ENCODE peak calls at places on chromosomes 1 and 21, in nine cellular contexts. D is adrenal gland, K is fibroblast of mammary gland, C is astrocyte of the spinal cord, P is mammary epithelial cell, G is AG04450, I is tibial nerve, V is kidney epithelial cell, T is transverse colon. Q is an unnamed sample.

GRCh38 chr1:174719194-174719593 is 271.4 kb downstream of the GPR52 start:
- DNase-seq in I (no peak), G (no peak), K (no peak), V (no peak), T (no peak), D (no peak), P (no peak), C (no peak), Q (no peak)

GRCh38 chr1:201954263-201955008 is 867 bp upstream of the TIMM17A start:
- DNase-seq in G (no peak), P (no peak), V (no peak), K (no peak), T (no peak), I (no peak), C (no peak), D (no peak), Q (no peak)

GRCh38 chr1:202241376-202242079 is 47.9 kb downstream of the LGR6 start:
- DNase-seq in V (no peak), C (no peak), T (peak), I (no peak), P (peak), D (no peak), G (no peak), K (no peak), Q (no peak)

GRCh38 chr21:33971492-33972013 is 55.9 kb upstream of the ATP5PO start:
- DNase-seq in V (no peak), T (no peak), K (peak), C (peak), I (no peak), G (no peak), P (peak), D (no peak), Q (peak)

GRCh38 chr1:241934181-241934815 is 23.3 kb upstream of the BECN2 start:
- DNase-seq in T (no peak), G (no peak), K (peak), D (peak), V (peak), P (peak), I (peak), C (peak), Q (peak)

GRCh38 chr1:44632511-44633072 is 41.7 kb downstream of the TMEM53 start:
- DNase-seq in P (no peak), K (no peak), I (no peak), D (no peak), C (no peak), T (no peak), V (no peak), G (no peak), Q (no peak)

GRCh38 chr1:155455588-155456195 is 106.9 kb downstream of the ASH1L start:
- DNase-seq in P (no peak), K (peak), C (peak), V (no peak), G (no peak), T (no peak), D (no peak), I (no peak), Q (no peak)

GRCh38 chr1:890661-891060 is 33.1 kb upstream of the SAMD11 start:
- DNase-seq in P (no peak), K (no peak), D (no peak), I (no peak), C (no peak), G (no peak), V (no peak), T (no peak), Q (no peak)

GRCh38 chr1:156445789-156446263 is 54.7 kb downstream of the MEF2D start:
- DNase-seq in T (peak), I (peak), K (peak), D (peak), V (peak), C (peak), G (peak), P (peak), Q (peak)

GRCh38 chr1:61427516-61427915 is 297.4 kb downstream of the TM2D1 start:
- DNase-seq in V (no peak), D (no peak), T (no peak), G (no peak), K (no peak), C (no peak), P (no peak), I (no peak), Q (no peak)

GRCh38 chr1:230316864-230317745 is 109.0 kb downstream of the PGBD5 start:
- DNase-seq in D (no peak), G (no peak), C (no peak), T (no peak), I (no peak), V (no peak), K (no peak), P (no peak), Q (no peak)

GRCh38 chr1:164565356-164565755 is 6.4 kb downstream of the PBX1 start:
- DNase-seq in P (no peak), K (peak), T (no peak), G (no peak), D (no peak), V (no peak), C (peak), I (no peak), Q (no peak)

GRCh38 chr1:203126866-203127671 is 457 bp upstream of the ADORA1 start:
- DNase-seq in I (no peak), V (no peak), T (no peak), P (no peak), G (no peak), C (no peak), D (no peak), K (no peak), Q (no peak)

GRCh38 chr1:70227439-70227838 is 6.3 kb downstream of the SRSF11 start:
- DNase-seq in P (no peak), C (peak), V (no peak), K (no peak), T (no peak), D (no peak), I (no peak), G (no peak), Q (no peak)
- H3K4me3 ChIP-seq in P (no peak), C (no peak), V (no peak), K (no peak), T (no peak), D (no peak), I (no peak), G (no peak), Q (no peak)

DNA sequence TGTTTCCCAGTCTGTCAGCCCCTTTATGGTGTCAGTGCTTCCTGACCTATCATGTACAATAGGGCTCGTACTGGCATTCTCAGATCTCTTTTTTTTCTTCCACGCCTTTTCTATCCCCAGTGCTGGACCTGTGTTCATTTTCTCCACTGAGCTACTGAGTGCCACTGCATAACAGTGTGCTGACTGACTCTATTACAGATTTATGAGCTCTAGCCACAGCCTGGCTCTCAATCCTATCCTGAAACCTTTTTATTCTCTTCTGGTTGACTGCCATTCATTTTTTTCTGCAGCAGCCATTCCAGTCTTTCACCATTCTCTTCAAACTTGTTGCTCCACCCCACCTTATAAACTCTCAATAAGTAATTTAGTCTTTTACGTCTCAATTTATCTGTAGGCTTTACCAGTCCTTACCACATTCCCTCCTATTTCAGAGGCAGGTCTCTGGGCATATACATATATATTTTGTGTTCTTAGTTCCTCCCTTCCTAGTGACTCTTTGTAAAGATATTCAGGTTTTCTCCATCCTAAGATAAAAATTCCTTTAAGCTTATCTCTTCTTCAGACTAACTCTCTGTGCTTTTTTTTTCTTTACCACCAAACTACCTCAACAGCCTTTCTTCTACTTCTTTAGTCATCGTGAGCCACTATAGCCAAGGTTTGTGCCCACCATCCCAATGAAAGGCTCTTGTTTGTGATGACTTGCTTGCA is 59.4 kb upstream of the MACF1 start:
- DNase-seq in T (no peak), V (no peak), G (no peak), C (no peak), P (no peak), I (no peak), K (no peak), D (no peak), Q (no peak)
- TF ChIP-seq CTCF in T (no peak), V (no peak), G (no peak), C (no peak), P (no peak), I (no peak), K (no peak), D (no peak), Q (no peak)

DNA sequence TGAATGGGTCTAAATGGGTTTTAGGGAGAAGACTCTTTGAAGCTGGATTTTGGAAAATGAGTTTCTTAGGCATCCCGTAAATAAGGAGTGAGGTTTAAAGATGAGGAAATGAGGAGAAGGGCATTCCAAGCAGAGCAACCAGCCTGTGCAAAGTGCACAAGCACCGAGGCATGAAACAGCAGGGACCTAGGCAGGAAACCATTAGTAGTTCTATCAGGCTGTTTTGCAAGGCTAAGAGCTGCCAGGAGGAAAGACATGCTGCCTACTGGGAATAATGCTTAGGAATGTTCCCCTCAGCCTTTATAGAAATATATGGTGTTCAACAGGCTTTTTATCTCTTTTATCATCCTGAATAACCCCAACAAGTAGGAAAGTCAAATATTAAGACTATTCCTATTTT is 153.1 kb upstream of the FGGY start:
- DNase-seq in G (no peak), D (no peak), C (no peak), I (no peak), T (no peak), P (no peak), V (peak), K (peak), Q (peak)
- H3K4me3 ChIP-seq in G (no peak), D (no peak), C (no peak), I (no peak), T (no peak), P (no peak), V (no peak), K (no peak), Q (no peak)

GRCh38 chr1:200922406-200922805 is 27.7 kb downstream of the INAVA start:
- DNase-seq in K (no peak), C (no peak), T (no peak), I (no peak), G (no peak), P (no peak), V (no peak), D (no peak), Q (no peak)
- TF ChIP-seq CTCF in K (no peak), C (no peak), T (no peak), I (no peak), G (no peak), P (no peak), V (no peak), D (no peak), Q (no peak)

GRCh38 chr1:186819563-186819962 is 9.2 kb upstream of the PLA2G4A start:
- DNase-seq in I (no peak), G (no peak), C (no peak), D (no peak), K (peak), P (no peak), V (no peak), T (no peak), Q (no peak)
- H3K4me3 ChIP-seq in I (no peak), G (no peak), C (no peak), D (no peak), K (no peak), P (no peak), V (no peak), T (no peak), Q (no peak)

GRCh38 chr1:38403667-38404066 is 357.1 kb upstream of the POU3F1 start:
- DNase-seq in P (no peak), D (no peak), V (no peak), G (no peak), T (no peak), K (no peak), C (no peak), I (no peak), Q (no peak)
- TF ChIP-seq CTCF in P (no peak), D (no peak), V (no peak), G (no peak), T (no peak), K (no peak), C (no peak), I (no peak), Q (no peak)

DNA sequence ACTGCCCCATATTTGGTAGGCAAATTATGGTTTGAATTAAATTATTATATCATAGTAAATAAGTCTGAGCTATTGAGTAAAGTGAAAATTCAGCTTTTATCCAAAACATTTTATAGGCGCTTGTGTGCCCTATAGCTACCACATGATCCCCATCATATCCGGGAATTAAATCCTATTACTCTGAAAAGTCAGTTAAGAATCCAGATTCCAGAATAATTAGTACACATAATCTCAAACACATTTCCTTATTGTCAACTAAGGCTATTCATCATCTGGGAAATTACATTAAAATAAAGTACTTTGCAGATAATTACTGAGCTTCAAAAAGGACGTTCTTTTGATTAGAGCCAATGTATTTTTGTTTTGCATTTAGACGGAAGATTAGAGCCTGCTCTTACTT is 72.3 kb downstream of the CTH start:
- DNase-seq in P (no peak), T (no peak), V (no peak), I (no peak), K (no peak), D (no peak), C (no peak), G (no peak), Q (no peak)
- H3K4me3 ChIP-seq in P (no peak), T (no peak), V (no peak), I (no peak), K (no peak), D (no peak), C (no peak), G (no peak), Q (no peak)

GRCh38 chr1:23019094-23019850 is at the start of gene KDM1A:
- DNase-seq in P (peak), T (peak), I (peak), D (peak), V (peak), C (peak), G (peak), K (peak), Q (peak)
- TF ChIP-seq CTCF in P (peak), T (no peak), I (peak), D (no peak), V (peak), C (peak), G (peak), K (no peak), Q (peak)